ENCODE peak calls at places on chromosomes 2 and 18, in four cellular contexts. One of them, this sample, is unnamed.
A peak's percentile ranks its signal among the peaks of the same experiment; 100 is the strongest.

GRCh38 chr2:43636616-43637015 is 444 bp upstream of the PLEKHH2 start:
- DNase-seq in GM12878: no peak
- DNase-seq in IMR-90: no peak
- DNase-seq in K562: no peak
- DNase-seq in this sample: no peak

GRCh38 chr2:182814380-182814779 is 52.1 kb downstream of the FRZB start:
- DNase-seq in GM12878: no peak
- DNase-seq in IMR-90: no peak
- DNase-seq in K562: no peak
- DNase-seq in this sample: no peak

GRCh38 chr18:23244431-23244830 is 109.1 kb downstream of the CABLES1 start:
- DNase-seq in GM12878: no peak
- DNase-seq in IMR-90: no peak
- DNase-seq in K562: no peak
- DNase-seq in this sample: no peak

GRCh38 chr18:70431203-70431624 is 142.4 kb downstream of the SOCS6 start:
- DNase-seq in GM12878: no peak
- DNase-seq in IMR-90: peak; percentile 85
- DNase-seq in K562: no peak
- DNase-seq in this sample: no peak

GRCh38 chr2:2466534-2466933 is 135.5 kb upstream of the MYT1L start:
- DNase-seq in GM12878: no peak
- DNase-seq in IMR-90: no peak
- DNase-seq in K562: no peak
- DNase-seq in this sample: no peak

GRCh38 chr2:201947287-201947686 is 86.4 kb upstream of the FZD7 start:
- DNase-seq in GM12878: no peak
- DNase-seq in IMR-90: no peak
- DNase-seq in K562: no peak
- DNase-seq in this sample: no peak

GRCh38 chr2:64210816-64211215 is 66.6 kb upstream of the PELI1 start:
- DNase-seq in GM12878: no peak
- DNase-seq in IMR-90: no peak
- DNase-seq in K562: no peak
- DNase-seq in this sample: no peak

GRCh38 chr2:177692828-177693269 is 300.3 kb downstream of the AGPS start:
- DNase-seq in GM12878: no peak
- DNase-seq in IMR-90: no peak
- DNase-seq in K562: no peak
- DNase-seq in this sample: no peak

GRCh38 chr2:3464401-3465005 is 54.8 kb downstream of the ADI1 start:
- DNase-seq in GM12878: no peak
- DNase-seq in IMR-90: no peak
- DNase-seq in K562: no peak
- DNase-seq in this sample: no peak

GRCh38 chr2:189014426-189015138 is 40.4 kb downstream of the COL3A1 start:
- DNase-seq in GM12878: no peak
- DNase-seq in IMR-90: peak; percentile 76
- DNase-seq in K562: no peak
- DNase-seq in this sample: no peak

GRCh38 chr2:231050018-231050901 is 6.4 kb upstream of the PSMD1 start:
- DNase-seq in GM12878: no peak
- DNase-seq in IMR-90: no peak
- DNase-seq in K562: no peak
- DNase-seq in this sample: no peak

GRCh38 chr18:58297198-58297597 is 253.2 kb downstream of the NEDD4L start:
- DNase-seq in GM12878: no peak
- DNase-seq in IMR-90: peak; percentile 74
- DNase-seq in K562: no peak
- DNase-seq in this sample: no peak

GRCh38 chr2:128722469-128722868 is 403.8 kb upstream of the HS6ST1 start:
- DNase-seq in GM12878: no peak
- DNase-seq in IMR-90: no peak
- DNase-seq in K562: no peak
- DNase-seq in this sample: no peak

GRCh38 chr18:75554644-75555043 is 127.1 kb upstream of the SMIM21 start:
- DNase-seq in GM12878: no peak
- DNase-seq in IMR-90: no peak
- DNase-seq in K562: no peak
- DNase-seq in this sample: no peak

GRCh38 chr2:217825469-217826235 is 177.1 kb downstream of the TNS1 start:
- DNase-seq in GM12878: no peak
- DNase-seq in IMR-90: no peak
- DNase-seq in K562: no peak
- DNase-seq in this sample: no peak

GRCh38 chr2:8803658-8804379 is 33.6 kb downstream of the KIDINS220 start:
- DNase-seq in GM12878: peak; percentile 69
- DNase-seq in IMR-90: peak; percentile 97
- DNase-seq in K562: peak; percentile 73
- DNase-seq in this sample: no peak

GRCh38 chr2:202072737-202073396 is at the start of gene KIAA2012:
- DNase-seq in GM12878: no peak
- DNase-seq in IMR-90: no peak
- DNase-seq in K562: no peak
- DNase-seq in this sample: no peak

GRCh38 chr2:120434487-120434886 is 88.6 kb downstream of the INHBB start:
- DNase-seq in GM12878: no peak
- DNase-seq in IMR-90: no peak
- DNase-seq in K562: no peak
- DNase-seq in this sample: no peak

GRCh38 chr2:15579641-15580040 is 12.0 kb upstream of the DDX1 start:
- DNase-seq in GM12878: no peak
- DNase-seq in IMR-90: peak; percentile 17
- DNase-seq in K562: no peak
- DNase-seq in this sample: no peak

GRCh38 chr2:40343904-40344303 is 108.0 kb downstream of the SLC8A1 start:
- DNase-seq in GM12878: no peak
- DNase-seq in IMR-90: peak; percentile 77
- DNase-seq in K562: no peak
- DNase-seq in this sample: no peak

GRCh38 chr18:62832282-62832681 is 116.9 kb downstream of the PHLPP1 start:
- DNase-seq in GM12878: no peak
- DNase-seq in IMR-90: no peak
- DNase-seq in K562: no peak
- DNase-seq in this sample: no peak

GRCh38 chr2:68689553-68690537 is 44.8 kb upstream of the ARHGAP25 start:
- DNase-seq in GM12878: peak; percentile 85
- DNase-seq in IMR-90: no peak
- DNase-seq in K562: no peak
- DNase-seq in this sample: no peak

GRCh38 chr2:49045083-49045482 is 109.2 kb downstream of the FSHR start:
- DNase-seq in GM12878: no peak
- DNase-seq in IMR-90: no peak
- DNase-seq in K562: no peak
- DNase-seq in this sample: no peak

GRCh38 chr2:54522624-54523281 is 66.6 kb downstream of the SPTBN1 start:
- DNase-seq in GM12878: peak; percentile 47
- DNase-seq in IMR-90: peak; percentile 59
- DNase-seq in K562: peak; percentile 80
- DNase-seq in this sample: peak; percentile 68

GRCh38 chr2:221671515-221671914 is 99.4 kb upstream of the EPHA4 start:
- DNase-seq in GM12878: no peak
- DNase-seq in IMR-90: peak; percentile 59
- DNase-seq in K562: no peak
- DNase-seq in this sample: no peak

GRCh38 chr2:128435576-128436497 is 117.2 kb upstream of the HS6ST1 start:
- DNase-seq in GM12878: no peak
- DNase-seq in IMR-90: no peak
- DNase-seq in K562: no peak
- DNase-seq in this sample: no peak

GRCh38 chr2:138103156-138103555 is 138.9 kb downstream of the HNMT start:
- DNase-seq in GM12878: no peak
- DNase-seq in IMR-90: no peak
- DNase-seq in K562: no peak
- DNase-seq in this sample: no peak

GRCh38 chr2:30492619-30493018 is 45.6 kb downstream of the LCLAT1 start:
- DNase-seq in GM12878: no peak
- DNase-seq in IMR-90: peak; percentile 22
- DNase-seq in K562: no peak
- DNase-seq in this sample: no peak

GRCh38 chr2:69915050-69915945 is at the start of gene MXD1:
- DNase-seq in GM12878: no peak
- DNase-seq in IMR-90: no peak
- DNase-seq in K562: peak; percentile 47
- DNase-seq in this sample: no peak

GRCh38 chr2:179749210-179749609 is 112.2 kb downstream of the ZNF385B start:
- DNase-seq in GM12878: no peak
- DNase-seq in IMR-90: peak; percentile 63
- DNase-seq in K562: no peak
- DNase-seq in this sample: no peak

DNA sequence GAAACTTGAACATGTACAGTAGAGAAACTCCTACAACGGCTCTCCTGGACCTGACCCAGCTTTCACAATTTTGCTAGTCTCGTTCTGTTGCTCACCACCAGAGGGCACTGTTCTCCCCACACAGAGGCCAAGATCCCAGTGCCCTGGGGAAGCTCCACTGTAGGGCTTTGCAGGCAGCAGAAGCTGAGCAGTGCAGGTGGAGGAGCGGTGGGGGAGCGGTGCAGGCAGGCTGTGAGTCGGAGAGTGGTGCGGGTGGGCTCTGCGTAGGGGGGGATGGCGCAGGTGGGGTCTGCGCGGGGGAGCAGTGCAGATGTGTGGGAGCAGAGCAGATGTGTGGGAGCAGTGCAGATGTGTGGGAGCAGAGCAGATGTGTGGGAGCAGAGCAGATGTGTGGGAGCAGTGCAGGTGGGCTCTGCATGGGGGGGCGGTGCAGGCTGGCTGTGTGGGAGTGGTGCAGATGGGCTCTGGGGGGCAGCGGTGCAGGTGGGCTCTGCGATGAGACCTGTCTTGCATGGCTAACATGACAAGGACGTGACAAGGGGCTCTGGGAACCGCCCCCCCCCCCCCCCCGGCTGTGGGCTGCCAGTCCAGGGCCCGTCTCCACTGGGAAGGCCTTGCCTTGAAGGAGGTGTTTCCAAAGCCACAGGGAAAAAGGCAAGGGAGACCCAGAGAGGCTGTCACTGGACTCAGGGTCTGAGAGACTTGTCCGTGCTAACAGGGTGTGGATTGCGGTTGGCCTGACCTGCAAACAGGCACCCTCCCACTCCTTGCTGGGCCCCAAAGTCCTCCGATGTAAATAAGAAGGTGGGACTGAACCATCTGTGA is 7.3 kb downstream of the CYS1 start:
- DNase-seq in GM12878: no peak
- DNase-seq in IMR-90: peak; percentile 84
- DNase-seq in K562: peak; percentile 83
- DNase-seq in this sample: peak; percentile 82
- TF ChIP-seq CHD1 in GM12878: no peak
- TF ChIP-seq CHD1 in IMR-90: no peak
- TF ChIP-seq CHD1 in K562: no peak
- TF ChIP-seq CHD1 in this sample: no peak

GRCh38 chr2:197108758-197109157 is 182.3 kb upstream of the PGAP1 start:
- DNase-seq in GM12878: no peak
- DNase-seq in IMR-90: peak; percentile 91
- DNase-seq in K562: no peak
- DNase-seq in this sample: no peak

GRCh38 chr2:197109326-197109725 is 182.8 kb upstream of the PGAP1 start:
- DNase-seq in GM12878: no peak
- DNase-seq in IMR-90: no peak
- DNase-seq in K562: no peak
- DNase-seq in this sample: no peak

GRCh38 chr2:197116306-197116879 is 189.9 kb upstream of the PGAP1 start:
- DNase-seq in GM12878: no peak
- DNase-seq in IMR-90: no peak
- DNase-seq in K562: no peak
- DNase-seq in this sample: no peak

GRCh38 chr2:197115325-197115724 is 188.8 kb upstream of the PGAP1 start:
- DNase-seq in GM12878: no peak
- DNase-seq in IMR-90: no peak
- DNase-seq in K562: no peak
- DNase-seq in this sample: no peak

DNA sequence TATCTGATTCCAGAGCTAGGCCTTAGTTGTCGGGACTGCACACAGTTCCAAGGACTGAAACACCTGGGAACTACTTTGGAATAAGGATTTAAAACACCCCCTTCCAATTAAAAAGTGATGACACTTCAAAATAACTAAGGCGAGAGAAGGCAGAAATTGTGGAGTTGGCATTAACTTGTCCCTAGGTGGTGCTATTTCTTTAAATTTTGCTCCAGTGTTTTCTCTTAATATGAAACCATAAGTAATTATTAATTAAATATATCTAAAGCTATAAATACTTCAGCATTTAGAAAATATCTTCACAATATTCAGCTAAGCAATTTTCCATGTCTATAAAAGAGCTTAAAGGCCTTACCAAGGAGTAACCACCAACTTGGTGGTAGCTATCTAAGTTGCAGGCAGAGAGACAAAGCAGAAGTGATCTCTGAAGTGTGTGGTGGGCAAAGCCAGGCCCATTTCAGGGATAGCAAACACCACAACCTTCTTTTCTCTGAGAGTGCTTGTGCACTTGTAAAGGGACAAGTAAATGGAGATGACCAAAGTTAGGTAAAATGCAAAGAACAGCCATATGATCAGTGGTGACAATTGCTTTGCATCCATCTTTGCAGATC is 186.8 kb upstream of the PGAP1 start:
- DNase-seq in GM12878: no peak
- DNase-seq in IMR-90: peak; percentile 45
- DNase-seq in K562: peak; percentile 9
- DNase-seq in this sample: no peak
- H3K27ac ChIP-seq in GM12878: no peak overlapping the region
- H3K27ac ChIP-seq in IMR-90: no peak overlapping the region
- H3K27ac ChIP-seq in K562: no peak overlapping the region
- H3K27ac ChIP-seq in this sample: no peak overlapping the region

GRCh38 chr2:142865924-142866323 is 11.5 kb upstream of the KYNU start:
- DNase-seq in GM12878: no peak
- DNase-seq in IMR-90: peak; percentile 30
- DNase-seq in K562: no peak
- DNase-seq in this sample: no peak
- TF ChIP-seq CHD1 in GM12878: no peak
- TF ChIP-seq CHD1 in IMR-90: no peak
- TF ChIP-seq CHD1 in K562: no peak
- TF ChIP-seq CHD1 in this sample: no peak

GRCh38 chr2:96789245-96789617 is 26.8 kb upstream of the CNNM3 start:
- DNase-seq in GM12878: no peak
- DNase-seq in IMR-90: no peak
- DNase-seq in K562: no peak
- DNase-seq in this sample: no peak
- H3K27ac ChIP-seq in GM12878: no peak overlapping the region
- H3K27ac ChIP-seq in IMR-90: no peak overlapping the region
- H3K27ac ChIP-seq in K562: no peak overlapping the region
- H3K27ac ChIP-seq in this sample: no peak overlapping the region

DNA sequence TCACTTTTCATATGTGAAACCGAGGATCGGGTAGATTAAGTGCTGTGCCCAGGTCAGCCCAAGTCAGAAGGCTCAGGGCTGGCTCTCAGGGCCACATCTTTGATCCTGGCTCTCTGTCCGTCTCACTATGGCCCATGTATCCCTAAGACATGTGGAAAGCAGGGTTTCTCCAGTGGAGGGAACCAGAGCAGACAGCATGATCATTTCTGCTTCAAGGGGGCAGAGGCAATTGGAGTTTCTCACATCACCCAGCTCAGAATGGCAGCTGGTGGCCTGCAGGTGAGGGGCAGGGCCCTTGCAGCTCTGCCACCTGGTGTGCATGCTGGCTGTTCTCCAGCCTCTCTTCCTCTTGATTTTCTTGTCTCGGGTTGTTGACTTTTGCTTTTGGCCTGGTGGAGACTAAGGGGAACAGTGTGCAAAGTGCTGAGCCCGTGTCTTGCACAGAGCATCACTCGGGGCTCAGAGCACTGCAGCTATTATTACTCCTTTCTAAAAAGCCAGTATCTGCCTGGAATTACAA is 27.0 kb downstream of the LDLRAD4 start:
- DNase-seq in GM12878: no peak
- DNase-seq in IMR-90: no peak
- DNase-seq in K562: no peak
- DNase-seq in this sample: no peak
- TF ChIP-seq CHD1 in GM12878: no peak
- TF ChIP-seq CHD1 in IMR-90: no peak
- TF ChIP-seq CHD1 in K562: no peak
- TF ChIP-seq CHD1 in this sample: no peak

This sample was measured in H1.